ENCODE peak calls at places on chromosomes 6 and 20, in six cellular contexts. U, D, T, A, N and E are unnamed samples. For H3K36me3, the result is how much of the 10 kb centered on the place peaks cover.

GRCh38 chr20:49646528-49646927 is 67.2 kb downstream of the B4GALT5 start:
- DNase-seq in U (no peak), D (no peak), T (no peak), A (no peak), N (no peak), E (no peak)

GRCh38 chr6:109503327-109504224 is 20.6 kb upstream of the ZBTB24 start:
- DNase-seq in U (no peak), D (no peak), T (no peak), A (no peak), N (no peak), E (no peak)

GRCh38 chr6:138486249-138487121 is 12.8 kb downstream of the NHSL1 start:
- DNase-seq in U (no peak), D (no peak), T (no peak), A (no peak), N (no peak), E (no peak)

GRCh38 chr6:43877021-43877420 is 107.0 kb downstream of the VEGFA start:
- DNase-seq in U (no peak), D (no peak), T (no peak), A (no peak), N (no peak), E (no peak)

GRCh38 chr6:15882915-15883314 is 220.1 kb upstream of the DTNBP1 start:
- DNase-seq in U (no peak), D (no peak), T (no peak), A (no peak), N (no peak), E (no peak)

GRCh38 chr20:48154040-48154439 is 368.8 kb upstream of the SULF2 start:
- DNase-seq in U (no peak), D (no peak), T (no peak), A (no peak), N (no peak), E (no peak)

GRCh38 chr6:131362070-131362469 is 211.0 kb upstream of the ARG1 start:
- DNase-seq in U (peak), D (no peak), T (no peak), A (no peak), N (no peak), E (no peak)

GRCh38 chr6:89970609-89971337 is 76.5 kb downstream of the GJA10 start:
- DNase-seq in U (peak), D (no peak), T (peak), A (peak), N (peak), E (peak)

GRCh38 chr20:57782631-57783041 is 72.8 kb upstream of the PMEPA1 start:
- DNase-seq in U (no peak), D (no peak), T (no peak), A (no peak), N (no peak), E (no peak)

GRCh38 chr6:37792457-37793039 is 27.0 kb upstream of the ZFAND3 start:
- DNase-seq in U (peak), D (no peak), T (no peak), A (no peak), N (no peak), E (no peak)

GRCh38 chr20:51185277-51185676 is 162.4 kb upstream of the KCNG1 start:
- DNase-seq in U (no peak), D (no peak), T (no peak), A (no peak), N (no peak), E (no peak)

GRCh38 chr20:10414982-10415650 is 18.9 kb downstream of the MKKS start:
- DNase-seq in U (peak), D (no peak), T (no peak), A (no peak), N (no peak), E (no peak)

GRCh38 chr20:10924628-10925266 is 250.9 kb upstream of the JAG1 start:
- DNase-seq in U (peak), D (no peak), T (peak), A (no peak), N (peak), E (no peak)

GRCh38 chr6:135087803-135088202 is 33.2 kb upstream of the HBS1L start:
- DNase-seq in U (no peak), D (no peak), T (no peak), A (no peak), N (no peak), E (peak)

GRCh38 chr20:51945881-51946280 is 143.6 kb upstream of the SALL4 start:
- DNase-seq in U (no peak), D (no peak), T (no peak), A (no peak), N (no peak), E (no peak)

GRCh38 chr6:157066781-157067491 is 256.4 kb downstream of the TMEM242 start:
- DNase-seq in U (peak), D (no peak), T (no peak), A (no peak), N (peak), E (no peak)

GRCh38 chr6:67634199-67634598 is 1000.9 kb upstream of the ADGRB3 start:
- DNase-seq in U (no peak), D (no peak), T (no peak), A (peak), N (no peak), E (no peak)
- H3K36me3 ChIP-seq in U (under half), D (under half), T (under half), A (under half), N (under half), E (under half)

GRCh38 chr6:155889405-155889804 is 433.8 kb upstream of the NOX3 start:
- DNase-seq in U (no peak), D (no peak), T (no peak), A (no peak), N (no peak), E (no peak)
- H3K9ac ChIP-seq in U (no peak), D (no peak), T (no peak), A (no peak), N (no peak), E (no peak)

GRCh38 chr6:158627168-158627939 is 17.2 kb downstream of the DYNLT1 start:
- DNase-seq in U (no peak), D (peak), T (no peak), A (peak), N (no peak), E (no peak)

GRCh38 chr6:158627940-158628211 is 16.7 kb downstream of the DYNLT1 start:
- DNase-seq in U (no peak), D (no peak), T (no peak), A (no peak), N (no peak), E (no peak)

GRCh38 chr6:158626360-158627167 is 18.0 kb downstream of the DYNLT1 start:
- DNase-seq in U (no peak), D (peak), T (no peak), A (no peak), N (no peak), E (no peak)

GRCh38 chr6:158629376-158630221 is 14.9 kb downstream of the DYNLT1 start:
- DNase-seq in U (no peak), D (peak), T (no peak), A (peak), N (no peak), E (no peak)

DNA sequence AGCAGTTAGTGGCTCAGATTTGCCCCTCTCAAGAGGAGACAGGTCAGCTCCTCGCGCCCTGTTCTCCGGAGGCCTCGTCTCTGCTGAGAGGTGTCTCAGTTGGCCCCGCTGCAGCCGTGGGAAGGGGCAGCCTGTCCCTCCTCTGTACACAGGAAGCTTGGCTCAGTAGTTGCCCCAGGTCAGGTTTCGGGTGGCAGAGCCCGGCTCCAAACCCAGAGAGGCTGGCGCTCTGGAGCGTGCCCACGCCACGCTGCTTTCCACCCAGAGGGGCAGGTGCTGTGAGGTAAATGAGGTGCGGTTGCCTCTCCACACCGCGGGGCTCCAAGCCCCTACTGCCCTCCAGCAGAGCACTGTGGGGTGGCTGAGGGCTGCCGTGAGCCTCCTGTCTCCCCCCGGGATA is 16.0 kb downstream of the DYNLT1 start:
- DNase-seq in U (no peak), D (peak), T (no peak), A (peak), N (no peak), E (no peak)
- H3K36me3 ChIP-seq in U (under half), D (under half), T (half or more), A (under half), N (under half), E (half or more)

GRCh38 chr6:10641494-10641893 is 52.9 kb downstream of the C6orf52 start:
- DNase-seq in U (no peak), D (no peak), T (no peak), A (no peak), N (no peak), E (no peak)

GRCh38 chr6:10643214-10643641 is 51.2 kb downstream of the C6orf52 start:
- DNase-seq in U (no peak), D (no peak), T (no peak), A (no peak), N (no peak), E (no peak)

GRCh38 chr6:10640402-10640801 is 54.0 kb downstream of the C6orf52 start:
- DNase-seq in U (no peak), D (no peak), T (no peak), A (no peak), N (no peak), E (no peak)

DNA sequence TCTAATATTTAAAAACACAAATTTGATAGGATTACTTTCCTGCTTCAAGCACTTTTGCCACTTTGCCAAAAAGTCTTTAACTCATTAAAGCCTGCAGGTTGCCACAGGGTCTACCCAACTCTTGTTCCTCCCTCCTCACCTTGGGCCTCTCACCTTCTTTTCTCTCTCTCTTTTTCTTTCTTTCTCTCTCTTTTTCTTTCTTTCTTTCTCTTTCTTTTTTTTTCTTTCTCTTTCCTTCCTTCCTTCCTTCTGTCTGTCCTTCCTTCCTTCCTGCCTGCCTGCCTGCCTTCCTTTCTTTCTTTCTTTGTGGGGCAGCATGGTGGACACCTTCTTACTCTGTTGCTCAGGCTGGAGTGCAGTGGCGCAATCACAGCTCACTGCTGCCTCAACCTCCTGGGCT is 50.2 kb downstream of the C6orf52 start:
- DNase-seq in U (no peak), D (no peak), T (no peak), A (no peak), N (no peak), E (no peak)
- H3K9ac ChIP-seq in U (no peak), D (no peak), T (no peak), A (no peak), N (no peak), E (no peak)

DNA sequence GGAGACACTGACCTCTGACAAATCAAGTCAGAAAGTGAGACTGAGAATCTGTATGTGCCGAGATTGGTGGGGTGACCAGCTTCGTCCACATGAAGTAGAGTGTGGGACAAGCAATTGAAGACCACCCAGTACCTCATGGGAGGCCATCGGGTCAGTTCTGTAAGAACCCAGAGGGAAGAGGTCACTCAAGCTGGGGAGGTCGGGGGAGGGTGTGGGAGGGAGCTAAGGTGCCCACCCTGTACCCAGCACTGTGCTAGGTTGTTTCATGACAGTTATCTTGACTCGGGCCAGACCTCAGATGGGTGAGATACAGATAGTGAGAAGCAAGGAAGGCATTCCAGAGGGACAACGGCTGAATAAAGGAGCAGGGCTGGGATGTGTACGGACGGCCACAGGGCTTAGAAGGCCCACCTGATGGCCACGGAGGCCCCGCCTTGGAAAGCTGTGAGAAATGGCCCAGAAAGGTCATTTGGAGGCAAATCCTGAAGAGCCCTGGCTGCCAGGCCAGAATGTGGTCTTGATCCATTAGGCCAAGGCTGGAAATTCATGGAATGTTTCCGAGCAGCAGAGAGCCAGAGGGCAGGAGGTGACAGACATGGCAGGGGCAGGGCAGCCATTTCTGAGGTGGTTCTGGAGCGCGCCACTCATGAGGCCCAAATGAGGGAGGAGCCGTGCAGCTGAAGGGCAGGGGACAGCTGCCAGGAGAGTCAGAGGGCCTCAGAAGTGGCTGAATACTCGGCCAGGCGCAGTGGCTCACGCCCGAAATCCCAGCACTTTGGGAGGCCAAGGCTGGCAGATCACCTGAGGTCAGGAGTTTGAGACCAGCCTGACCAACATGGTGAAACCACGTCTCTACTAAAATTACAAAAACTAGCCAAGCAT is 7.7 kb downstream of the MMP24OS start:
- DNase-seq in U (no peak), D (no peak), T (no peak), A (no peak), N (no peak), E (no peak)
- H3K36me3 ChIP-seq in U (under half), D (under half), T (under half), A (under half), N (under half), E (under half)

GRCh38 chr6:148545901-148546300 is 200.9 kb upstream of the UST start:
- DNase-seq in U (no peak), D (no peak), T (no peak), A (no peak), N (no peak), E (no peak)
- H3K9ac ChIP-seq in U (no peak), D (no peak), T (no peak), A (no peak), N (no peak), E (no peak)

GRCh38 chr6:53269827-53270226 is 78.9 kb downstream of the ELOVL5 start:
- DNase-seq in U (no peak), D (no peak), T (no peak), A (no peak), N (no peak), E (no peak)
- H3K36me3 ChIP-seq in U (under half), D (under half), T (half or more), A (under half), N (under half), E (half or more)